ENCODE peak calls at places on chromosome 17, in seven cellular contexts. A, Z, Q, I, C, K and L are unnamed samples.

GRCh38 chr17:1077536-1078061 is 80.7 kb downstream of the TIMM22 start:
- DNase-seq in A (no peak), Z (no peak), Q (no peak), I (no peak), C (no peak), K (no peak), L (no peak)

GRCh38 chr17:14813649-14814048 is 451.5 kb downstream of the PMP22 start:
- DNase-seq in A (peak), Z (no peak), Q (no peak), I (no peak), C (peak), K (no peak), L (no peak)

GRCh38 chr17:76968707-76969597 is 100.7 kb downstream of the MGAT5B start:
- DNase-seq in A (no peak), Z (peak), Q (no peak), I (peak), C (peak), K (no peak), L (no peak)

GRCh38 chr17:71437176-71437575 is 683.6 kb upstream of the SOX9 start:
- DNase-seq in A (no peak), Z (peak), Q (no peak), I (no peak), C (no peak), K (no peak), L (no peak)

GRCh38 chr17:74117999-74118421 is 85.5 kb upstream of the RPL38 start:
- DNase-seq in A (no peak), Z (no peak), Q (no peak), I (no peak), C (no peak), K (no peak), L (no peak)

GRCh38 chr17:39667262-39668140 is 752 bp upstream of the PNMT start:
- DNase-seq in A (no peak), Z (no peak), Q (no peak), I (no peak), C (no peak), K (peak), L (no peak)

GRCh38 chr17:3665834-3666233 is 2.5 kb downstream of the TAX1BP3 start:
- DNase-seq in A (no peak), Z (no peak), Q (no peak), I (no peak), C (no peak), K (peak), L (no peak)

GRCh38 chr17:39769974-39770587 is 32.3 kb downstream of the GRB7 start:
- DNase-seq in A (no peak), Z (peak), Q (no peak), I (peak), C (peak), K (no peak), L (no peak)

GRCh38 chr17:8922451-8922850 is 43.1 kb downstream of the PIK3R5 start:
- DNase-seq in A (no peak), Z (peak), Q (peak), I (peak), C (no peak), K (no peak), L (no peak)

GRCh38 chr17:7263071-7263800 is 958 bp upstream of the CLDN7 start:
- DNase-seq in A (peak), Z (no peak), Q (no peak), I (peak), C (no peak), K (no peak), L (no peak)

GRCh38 chr17:12395733-12396354 is 269.8 kb upstream of the MYOCD start:
- DNase-seq in A (no peak), Z (no peak), Q (no peak), I (no peak), C (no peak), K (no peak), L (no peak)

GRCh38 chr17:1058423-1059130 is 61.6 kb downstream of the TIMM22 start:
- DNase-seq in A (no peak), Z (peak), Q (no peak), I (peak), C (no peak), K (peak), L (no peak)

GRCh38 chr17:48578616-48579560 is 738 bp upstream of the HOXB4 start:
- DNase-seq in A (no peak), Z (peak), Q (no peak), I (no peak), C (no peak), K (no peak), L (no peak)

GRCh38 chr17:44384823-44385286 is 4.6 kb downstream of the ITGA2B start:
- DNase-seq in A (no peak), Z (no peak), Q (no peak), I (peak), C (no peak), K (no peak), L (no peak)

GRCh38 chr17:44383861-44384260 is 5.6 kb downstream of the ITGA2B start:
- DNase-seq in A (no peak), Z (no peak), Q (no peak), I (no peak), C (no peak), K (no peak), L (no peak)

GRCh38 chr17:44384281-44384822 is 5.1 kb downstream of the ITGA2B start:
- DNase-seq in A (no peak), Z (no peak), Q (no peak), I (no peak), C (no peak), K (no peak), L (no peak)

GRCh38 chr17:44386182-44386525 is 3.3 kb downstream of the ITGA2B start:
- DNase-seq in A (no peak), Z (no peak), Q (no peak), I (no peak), C (no peak), K (no peak), L (no peak)

GRCh38 chr17:44385287-44386181 is 3.9 kb downstream of the ITGA2B start:
- DNase-seq in A (peak), Z (peak), Q (peak), I (peak), C (peak), K (peak), L (peak)
- TF ChIP-seq CTCF in A (no peak), Z (peak), Q (peak), I (peak), C (no peak), K (no peak), L (no peak)

GRCh38 chr17:51860934-51861561 is 297.5 kb downstream of the CA10 start:
- DNase-seq in A (no peak), Z (no peak), Q (no peak), I (no peak), C (no peak), K (no peak), L (peak)
- TF ChIP-seq CTCF in A (peak), Z (peak), Q (no peak), I (peak), C (no peak), K (peak), L (peak)

GRCh38 chr17:32483451-32484019 is 3.3 kb upstream of the CDK5R1 start:
- DNase-seq in A (no peak), Z (peak), Q (peak), I (peak), C (peak), K (peak), L (peak)
- TF ChIP-seq CTCF in A (no peak), Z (peak), Q (peak), I (peak), C (peak), K (peak), L (peak)

GRCh38 chr17:5523249-5523648 is 36.9 kb downstream of the MIS12 start:
- DNase-seq in A (no peak), Z (no peak), Q (no peak), I (no peak), C (no peak), K (no peak), L (no peak)

GRCh38 chr17:5527647-5528250 is 41.4 kb downstream of the MIS12 start:
- DNase-seq in A (no peak), Z (no peak), Q (no peak), I (no peak), C (no peak), K (no peak), L (no peak)

GRCh38 chr17:5526821-5527598 is 40.6 kb downstream of the MIS12 start:
- DNase-seq in A (no peak), Z (peak), Q (peak), I (peak), C (no peak), K (peak), L (no peak)

DNA sequence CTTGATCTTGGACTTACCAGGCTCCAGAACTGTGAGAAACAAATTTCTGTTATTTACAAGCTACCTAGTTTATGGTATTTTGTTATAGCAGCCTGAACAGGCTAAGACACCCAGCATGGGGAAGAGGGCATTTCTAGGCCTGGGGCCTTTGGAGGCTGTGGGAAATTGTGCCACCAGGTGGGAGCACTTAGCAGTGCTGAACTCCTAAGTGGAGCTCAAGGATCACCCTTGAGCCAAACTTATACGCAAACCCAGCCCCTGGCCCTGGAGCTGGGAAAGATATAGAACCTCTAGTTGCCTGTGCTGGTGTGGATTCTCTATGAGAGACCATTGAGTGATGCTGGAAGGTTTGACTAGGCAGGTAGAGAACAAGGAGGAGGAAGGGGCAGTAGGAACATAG is 36.1 kb downstream of the MIS12 start:
- DNase-seq in A (no peak), Z (no peak), Q (no peak), I (no peak), C (no peak), K (no peak), L (no peak)
- TF ChIP-seq CTCF in A (no peak), Z (no peak), Q (no peak), I (no peak), C (no peak), K (no peak), L (no peak)

GRCh38 chr17:78173025-78173715 is 4.8 kb downstream of the SYNGR2 start:
- DNase-seq in A (no peak), Z (no peak), Q (no peak), I (no peak), C (no peak), K (no peak), L (no peak)

GRCh38 chr17:78170692-78171590 is 2.6 kb downstream of the SYNGR2 start:
- DNase-seq in A (no peak), Z (no peak), Q (no peak), I (no peak), C (no peak), K (no peak), L (no peak)

GRCh38 chr17:78172284-78173024 is 4.1 kb downstream of the SYNGR2 start:
- DNase-seq in A (peak), Z (no peak), Q (no peak), I (no peak), C (no peak), K (peak), L (no peak)

GRCh38 chr17:78166416-78166815 is 2.0 kb upstream of the SYNGR2 start:
- DNase-seq in A (no peak), Z (no peak), Q (no peak), I (no peak), C (no peak), K (no peak), L (no peak)

GRCh38 chr17:78168906-78169793 is 769 bp downstream of the SYNGR2 start:
- DNase-seq in A (peak), Z (peak), Q (no peak), I (peak), C (peak), K (peak), L (peak)
- TF ChIP-seq CTCF in A (no peak), Z (no peak), Q (no peak), I (no peak), C (no peak), K (no peak), L (no peak)

DNA sequence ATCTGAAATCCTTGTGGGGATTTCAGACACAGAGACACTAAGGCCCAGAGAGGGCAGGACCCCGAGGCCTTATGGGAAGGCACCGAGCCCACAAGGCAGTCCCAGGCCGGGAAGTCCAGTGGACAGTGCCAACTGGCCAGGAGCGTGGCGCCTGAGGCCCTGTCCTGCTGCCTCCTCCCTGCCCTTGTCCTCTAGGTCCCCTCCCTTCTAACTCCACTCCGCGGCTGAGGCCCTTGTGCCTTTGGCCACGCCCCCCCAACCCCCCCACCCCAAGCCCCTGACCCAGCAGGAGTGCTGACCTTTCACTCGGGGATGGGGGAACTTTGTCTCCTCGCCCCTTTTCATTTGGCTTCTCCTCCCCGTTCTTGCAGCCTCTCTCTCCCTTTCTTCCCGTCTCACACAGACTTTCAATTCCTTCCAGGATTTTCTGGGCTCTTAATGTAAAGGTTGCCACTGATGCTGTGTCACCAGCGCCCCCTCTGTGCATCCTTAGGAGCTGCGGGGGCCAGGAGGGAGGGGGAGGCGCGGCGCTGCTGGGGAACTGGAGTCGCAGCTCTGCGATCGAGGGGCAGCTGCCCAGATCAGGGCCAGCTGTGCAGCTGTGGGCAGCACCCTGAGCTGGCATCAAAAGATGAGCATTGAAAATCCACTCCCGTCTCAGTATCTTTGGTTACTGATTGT is 29.1 kb downstream of the CRHR1 start:
- DNase-seq in A (no peak), Z (no peak), Q (no peak), I (no peak), C (no peak), K (no peak), L (no peak)
- TF ChIP-seq CTCF in A (no peak), Z (peak), Q (no peak), I (no peak), C (no peak), K (no peak), L (peak)

GRCh38 chr17:62965649-62966425 is at the start of gene TANC2:
- DNase-seq in A (peak), Z (peak), Q (peak), I (peak), C (peak), K (peak), L (peak)

GRCh38 chr17:62964506-62964905 is 1.5 kb upstream of the TANC2 start:
- DNase-seq in A (no peak), Z (no peak), Q (no peak), I (no peak), C (no peak), K (no peak), L (no peak)

GRCh38 chr17:62966426-62967110 is 533 bp downstream of the TANC2 start:
- DNase-seq in A (peak), Z (peak), Q (no peak), I (peak), C (peak), K (peak), L (no peak)

GRCh38 chr17:62967111-62967449 is 1.0 kb downstream of the TANC2 start:
- DNase-seq in A (no peak), Z (no peak), Q (no peak), I (no peak), C (no peak), K (no peak), L (no peak)

GRCh38 chr17:62965149-62965648 is 836 bp upstream of the TANC2 start:
- DNase-seq in A (no peak), Z (peak), Q (no peak), I (no peak), C (peak), K (no peak), L (no peak)
- TF ChIP-seq CTCF in A (no peak), Z (no peak), Q (no peak), I (no peak), C (no peak), K (no peak), L (no peak)

GRCh38 chr17:30954046-30954805 is 16.6 kb upstream of the RNF135 start:
- DNase-seq in A (no peak), Z (no peak), Q (no peak), I (no peak), C (no peak), K (no peak), L (no peak)
- TF ChIP-seq CTCF in A (no peak), Z (no peak), Q (no peak), I (no peak), C (no peak), K (no peak), L (no peak)